ENCODE peak calls at places on chromosomes 5 and 9, in eight cellular contexts. R is type B pancreatic cell, L is cardiac fibroblast, C is colonic mucosa, N is MCF 10A, J is sigmoid colon, U is esophagus muscularis mucosa, G is spleen. E is an unnamed sample.

GRCh38 chr5:73118331-73119011 is 1.9 kb upstream of the TMEM171 start:
- DNase-seq in U (peak), N (no peak), L (no peak), J (no peak), R (no peak), G (no peak), C (peak), E (no peak)

GRCh38 chr5:67605730-67606585 is 409.4 kb upstream of the CD180 start:
- DNase-seq in C (no peak), J (no peak), U (no peak), R (no peak), N (no peak), L (no peak), G (no peak), E (no peak)

GRCh38 chr5:119339965-119340364 is 15.9 kb upstream of the TNFAIP8 start:
- DNase-seq in U (no peak), C (no peak), G (no peak), J (no peak), R (no peak), L (no peak), N (no peak), E (no peak)

GRCh38 chr5:110105692-110106091 is 416.0 kb downstream of the MAN2A1 start:
- DNase-seq in G (no peak), U (no peak), C (no peak), L (peak), R (no peak), N (peak), J (peak), E (no peak)

GRCh38 chr5:39264528-39264927 is 45.2 kb upstream of the FYB1 start:
- DNase-seq in N (no peak), R (no peak), U (no peak), G (no peak), C (no peak), J (no peak), L (no peak), E (no peak)

GRCh38 chr9:106322741-106323140 is 540.2 kb upstream of the ZNF462 start:
- DNase-seq in U (no peak), J (no peak), G (no peak), C (no peak), L (no peak), N (no peak), R (no peak), E (no peak)

GRCh38 chr5:88808153-88808552 is 74.8 kb downstream of the MEF2C start:
- DNase-seq in L (no peak), U (no peak), J (no peak), N (no peak), R (no peak), C (no peak), G (no peak), E (no peak)

GRCh38 chr5:181241393-181241975 is 2.2 kb downstream of the RACK1 start:
- DNase-seq in L (peak), C (no peak), J (peak), U (no peak), R (no peak), N (peak), G (no peak), E (no peak)

GRCh38 chr5:10655686-10656075 is 91.8 kb downstream of the ANKRD33B start:
- DNase-seq in G (no peak), C (no peak), L (no peak), J (peak), U (no peak), N (peak), R (no peak), E (no peak)

GRCh38 chr5:135458921-135459331 is 6.8 kb upstream of the TIFAB start:
- DNase-seq in L (peak), N (peak), G (peak), U (no peak), C (peak), J (peak), R (no peak), E (no peak)

GRCh38 chr9:116644099-116644688 is 42.9 kb upstream of the TRIM32 start:
- DNase-seq in J (no peak), C (no peak), L (peak), G (no peak), R (no peak), N (no peak), U (no peak), E (no peak)

GRCh38 chr5:174281089-174281488 is 235.6 kb downstream of the NSG2 start:
- DNase-seq in L (no peak), G (no peak), U (peak), N (no peak), C (no peak), R (no peak), J (no peak), E (no peak)

GRCh38 chr5:81212211-81212687 is 20.9 kb upstream of the CKMT2 start:
- DNase-seq in N (no peak), J (no peak), U (no peak), R (no peak), L (no peak), C (no peak), G (no peak), E (no peak)

GRCh38 chr5:73256462-73257260 is 83.7 kb downstream of the TMEM174 start:
- DNase-seq in N (peak), J (no peak), R (no peak), U (peak), C (no peak), L (no peak), G (no peak), E (no peak)

GRCh38 chr5:83987513-83988292 is 267.0 kb upstream of the HAPLN1 start:
- DNase-seq in L (no peak), U (no peak), J (no peak), N (peak), R (no peak), G (no peak), C (no peak), E (no peak)

GRCh38 chr9:121849554-121849953 is 198.1 kb downstream of the DAB2IP start:
- DNase-seq in U (no peak), R (no peak), L (no peak), G (no peak), C (no peak), J (no peak), N (no peak), E (no peak)

GRCh38 chr9:107737987-107738743 is 248.6 kb upstream of the KLF4 start:
- DNase-seq in L (peak), G (no peak), U (no peak), C (peak), R (no peak), J (peak), N (peak), E (no peak)

GRCh38 chr5:109905906-109906305 is 216.2 kb downstream of the MAN2A1 start:
- DNase-seq in L (no peak), G (no peak), J (no peak), R (no peak), C (no peak), U (no peak), N (peak), E (no peak)

GRCh38 chr9:34346873-34347799 is 17.8 kb downstream of the NUDT2 start:
- DNase-seq in L (no peak), G (no peak), C (no peak), R (no peak), U (no peak), J (peak), N (no peak), E (no peak)

GRCh38 chr5:72374844-72375243 is 54.7 kb downstream of the PTCD2 start:
- DNase-seq in C (no peak), G (no peak), U (no peak), J (no peak), N (no peak), R (no peak), L (no peak), E (no peak)

GRCh38 chr5:153816870-153817269 is 221.8 kb downstream of the FAM114A2 start:
- DNase-seq in N (peak), C (no peak), R (no peak), L (no peak), J (no peak), U (no peak), G (no peak), E (no peak)

GRCh38 chr5:122354293-122354692 is 42.3 kb downstream of the SNCAIP start:
- DNase-seq in U (no peak), R (no peak), L (no peak), G (no peak), C (no peak), N (no peak), J (no peak), E (no peak)

GRCh38 chr5:55701462-55702103 is 10.5 kb downstream of the SLC38A9 start:
- DNase-seq in G (no peak), R (no peak), L (no peak), C (no peak), U (no peak), J (no peak), N (no peak), E (no peak)
- TF ChIP-seq CTCF in G (no peak), R (no peak), L (no peak), C (no peak), U (no peak), J (no peak), N (no peak), E (no peak)

GRCh38 chr9:2600307-2600706 is 21.3 kb upstream of the VLDLR start:
- DNase-seq in R (no peak), L (no peak), U (no peak), J (no peak), G (no peak), N (no peak), C (no peak), E (no peak)
- TF ChIP-seq CTCF in R (no peak), L (no peak), U (no peak), J (no peak), G (no peak), N (no peak), C (no peak), E (no peak)

GRCh38 chr5:179060116-179061008 is at the start of gene ZNF354C:
- DNase-seq in R (peak), L (peak), G (peak), N (peak), C (peak), J (peak), U (peak), E (peak)

GRCh38 chr5:179061025-179061424 is 852 bp downstream of the ZNF354C start:
- DNase-seq in R (no peak), U (no peak), N (no peak), J (no peak), G (peak), L (no peak), C (no peak), E (no peak)

GRCh38 chr5:179065703-179066102 is 5.5 kb downstream of the ZNF354C start:
- DNase-seq in G (no peak), R (no peak), C (no peak), U (no peak), J (no peak), N (no peak), L (no peak), E (no peak)
- TF ChIP-seq CTCF in G (no peak), R (no peak), C (no peak), U (no peak), J (no peak), N (no peak), L (no peak), E (no peak)

GRCh38 chr5:164362021-164362420 is 856.6 kb downstream of the MAT2B start:
- DNase-seq in R (no peak), N (no peak), L (no peak), G (no peak), U (no peak), J (no peak), C (no peak), E (no peak)
- TF ChIP-seq CTCF in R (no peak), N (no peak), L (no peak), G (no peak), U (no peak), J (no peak), C (no peak), E (no peak)

DNA sequence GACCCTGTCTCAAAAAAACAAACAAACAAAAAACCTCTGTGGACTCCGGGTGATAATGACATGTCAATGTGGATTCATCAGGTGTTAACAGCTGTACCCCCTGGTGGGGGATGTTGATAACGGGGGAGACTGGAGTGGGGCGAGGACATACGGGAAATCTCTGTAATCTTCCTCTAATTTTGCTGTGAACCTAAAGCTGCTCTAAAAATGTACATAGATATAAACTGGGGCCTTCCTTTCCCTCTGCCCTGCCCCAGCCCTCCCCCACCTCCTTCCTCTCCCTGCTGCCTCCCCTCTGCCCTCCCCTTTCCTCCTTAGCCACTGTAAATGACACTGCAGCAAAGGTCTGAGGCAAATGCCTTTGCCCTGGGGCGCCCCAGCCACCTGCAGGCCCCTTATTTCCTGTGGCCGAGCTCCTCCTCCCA is 1.4 kb upstream of the CEL start:
- DNase-seq in R (no peak), U (no peak), G (no peak), C (no peak), J (no peak), L (peak), N (no peak), E (no peak)
- TF ChIP-seq CTCF in R (no peak), U (no peak), G (no peak), C (no peak), J (no peak), L (no peak), N (no peak), E (no peak)

DNA sequence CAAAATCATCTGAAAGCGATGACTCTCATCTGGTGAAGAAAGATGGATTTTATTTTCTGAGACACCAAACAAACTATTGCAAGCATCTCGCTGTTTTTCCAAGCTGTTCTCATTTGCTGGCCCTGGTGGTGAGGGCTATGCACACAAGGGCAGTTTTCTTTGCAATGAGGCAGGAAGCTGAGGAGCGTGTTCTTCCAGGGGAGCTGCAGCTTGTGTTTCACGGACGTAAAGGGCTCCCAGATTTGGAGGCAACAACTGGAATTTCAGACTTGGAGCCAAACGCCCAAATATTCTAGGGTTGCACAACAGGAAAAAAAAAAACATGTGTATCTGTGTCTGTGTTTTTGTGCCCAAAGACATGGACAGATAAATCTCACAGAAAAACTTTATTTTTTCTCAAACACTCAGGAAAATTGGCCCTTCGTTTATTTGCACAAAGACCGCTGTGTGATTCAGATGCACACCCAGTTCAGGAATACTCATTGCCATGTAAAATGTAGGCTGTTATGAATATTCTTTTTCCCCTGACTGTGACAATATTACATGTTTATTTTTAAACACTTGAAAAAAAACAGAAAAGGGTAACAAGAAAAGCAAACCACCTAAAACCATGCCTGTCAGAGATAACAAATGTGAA is 151.3 kb downstream of the GAS1 start:
- DNase-seq in G (no peak), J (peak), L (peak), N (no peak), U (peak), R (no peak), C (no peak), E (no peak)
- TF ChIP-seq CTCF in G (no peak), J (no peak), L (peak), N (no peak), U (no peak), R (peak), C (no peak), E (no peak)

GRCh38 chr5:9545959-9546851 is at the start of gene SEMA5A:
- DNase-seq in G (peak), J (peak), L (peak), U (no peak), N (peak), C (peak), R (peak), E (no peak)
- TF ChIP-seq CTCF in G (no peak), J (no peak), L (peak), U (no peak), N (no peak), C (no peak), R (no peak), E (no peak)

E was measured in natural killer cell.